ENCODE peak calls at places on chromosomes 7 and 10, in five cellular contexts. M is EH; Z is NCI-H748 treated with DMSO at 0.1 percent for 48 hours; J is activated effector memory CD4-positive, alpha-beta T cell treated with anti-CD3 and anti-CD28 coated beads, Interleukin-2, amount 50 U/mL, for 16 hours; V is tibial nerve. H is an unnamed sample.

GRCh38 chr10:132397671-132398565 is 918 bp downstream of the PWWP2B start:
- DNase-seq in M (peak; percentile 62), Z (no peak), J (peak; percentile 75), V (no peak), H (peak; percentile 63)

GRCh38 chr10:18607503-18607902 is 43.9 kb downstream of the NSUN6 start:
- DNase-seq in M (peak; percentile 83), Z (no peak), J (no peak), V (no peak), H (peak; percentile 30)

GRCh38 chr10:124665558-124665957 is 78.6 kb downstream of the FAM53B start:
- DNase-seq in M (peak; percentile 77), Z (no peak), J (no peak), V (no peak), H (no peak)

GRCh38 chr7:143967398-143967797 is 12.8 kb downstream of the OR2F1 start:
- DNase-seq in M (no peak), Z (no peak), J (no peak), V (no peak), H (no peak)

GRCh38 chr7:2460641-2461040 is 15.6 kb downstream of the GRIFIN start:
- DNase-seq in M (no peak), Z (no peak), J (no peak), V (no peak), H (no peak)

GRCh38 chr10:49508249-49508648 is 30.7 kb downstream of the ERCC6 start:
- DNase-seq in M (no peak), Z (no peak), J (no peak), V (no peak), H (no peak)

GRCh38 chr7:105387621-105388372 is 924 bp downstream of the SRPK2 start:
- DNase-seq in M (peak; percentile 60), Z (peak; percentile 26), J (peak; percentile 82), V (peak; percentile 19), H (peak; percentile 53)

GRCh38 chr7:127392182-127392565 is 334 bp downstream of the ZNF800 start:
- DNase-seq in M (peak; percentile 55), Z (no peak), J (peak; percentile 89), V (no peak), H (peak; percentile 28)

GRCh38 chr10:121754667-121755066 is 156.4 kb upstream of the FGFR2 start:
- DNase-seq in M (no peak), Z (no peak), J (no peak), V (no peak), H (no peak)

GRCh38 chr7:98213296-98213873 is 2.1 kb downstream of the BHLHA15 start:
- DNase-seq in M (no peak), Z (no peak), J (peak; percentile 38), V (no peak), H (peak; percentile 11)

H was measured in uterus.